ENCODE peak calls at places on chromosomes 4 and X, in ten cellular contexts. C, R, F, G, H, Y, S, K, E and X are unnamed samples.

GRCh38 chr4:144351306-144351705 is 210.8 kb upstream of the GYPA start:
- DNase-seq in C (no peak), R (no peak), F (no peak), G (no peak), H (no peak), Y (no peak), S (no peak), K (no peak), E (no peak), X (no peak)

GRCh38 chrX:109840585-109840984 is 107.5 kb upstream of the ACSL4 start:
- DNase-seq in C (no peak), R (no peak), F (peak; percentile 11), G (peak; percentile 83), H (peak; percentile 68), Y (no peak), S (peak; percentile 3), K (no peak), E (no peak), X (no peak)

GRCh38 chr4:108561086-108561485 is 59.3 kb upstream of the RPL34 start:
- DNase-seq in C (no peak), R (no peak), F (no peak), G (no peak), H (no peak), Y (no peak), S (no peak), K (no peak), E (no peak), X (no peak)

GRCh38 chrX:124030520-124030919 is 69.0 kb downstream of the STAG2 start:
- DNase-seq in C (no peak), R (no peak), F (no peak), G (no peak), H (no peak), Y (no peak), S (no peak), K (peak; percentile 11), E (peak; percentile 28), X (no peak)

GRCh38 chrX:26783512-26784225 is 567.7 kb downstream of the MAGEB5 start:
- DNase-seq in C (no peak), R (no peak), F (peak; percentile 2), G (peak; percentile 15), H (peak; percentile 24), Y (no peak), S (peak; percentile 0), K (no peak), E (peak; percentile 55), X (no peak)

GRCh38 chrX:150489359-150490015 is 78.9 kb upstream of the MTM1 start:
- DNase-seq in C (no peak), R (no peak), F (no peak), G (peak; percentile 29), H (no peak), Y (no peak), S (no peak), K (no peak), E (no peak), X (no peak)

GRCh38 chrX:70509078-70509477 is 64.4 kb downstream of the DLG3 start:
- DNase-seq in C (no peak), R (no peak), F (no peak), G (no peak), H (no peak), Y (no peak), S (no peak), K (no peak), E (no peak), X (no peak)

GRCh38 chr4:66157594-66157993 is 487.3 kb upstream of the EPHA5 start:
- DNase-seq in C (no peak), R (no peak), F (no peak), G (no peak), H (no peak), Y (no peak), S (no peak), K (no peak), E (no peak), X (no peak)

GRCh38 chr4:83180469-83180968 is 66.0 kb upstream of the PLAC8 start:
- DNase-seq in C (no peak), R (no peak), F (no peak), G (no peak), H (no peak), Y (no peak), S (no peak), K (peak; percentile 54), E (peak; percentile 83), X (no peak)

GRCh38 chrX:58044130-58044529 is 133.9 kb upstream of the ZXDA start:
- DNase-seq in C (no peak), R (no peak), F (no peak), G (no peak), H (no peak), Y (no peak), S (no peak), K (no peak), E (no peak), X (no peak)

GRCh38 chr4:71231073-71231752 is 107.6 kb upstream of the SLC4A4 start:
- DNase-seq in C (peak; percentile 81), R (no peak), F (no peak), G (peak; percentile 90), H (no peak), Y (no peak), S (no peak), K (no peak), E (no peak), X (no peak)

GRCh38 chrX:103329991-103330390 is at the start of gene TCEAL7:
- DNase-seq in C (no peak), R (no peak), F (no peak), G (no peak), H (no peak), Y (no peak), S (no peak), K (no peak), E (no peak), X (no peak)

GRCh38 chr4:8188085-8188484 is 11.0 kb upstream of the SH3TC1 start:
- DNase-seq in C (no peak), R (no peak), F (no peak), G (peak; percentile 43), H (no peak), Y (no peak), S (no peak), K (no peak), E (no peak), X (no peak)

GRCh38 chr4:24328300-24328699 is 256.1 kb downstream of the DHX15 start:
- DNase-seq in C (no peak), R (no peak), F (no peak), G (no peak), H (no peak), Y (no peak), S (no peak), K (no peak), E (no peak), X (no peak)

GRCh38 chr4:133324491-133324890 is 175.4 kb downstream of the PCDH10 start:
- DNase-seq in C (no peak), R (no peak), F (no peak), G (no peak), H (no peak), Y (no peak), S (no peak), K (no peak), E (no peak), X (no peak)

GRCh38 chr4:175536852-175537453 is 275.1 kb downstream of the GPM6A start:
- DNase-seq in C (no peak), R (no peak), F (no peak), G (peak; percentile 78), H (peak; percentile 40), Y (no peak), S (no peak), K (peak; percentile 41), E (peak; percentile 53), X (no peak)

GRCh38 chrX:130628522-130628921 is 226.7 kb downstream of the RBMX2 start:
- DNase-seq in C (no peak), R (no peak), F (no peak), G (no peak), H (no peak), Y (no peak), S (no peak), K (no peak), E (no peak), X (no peak)

GRCh38 chrX:104330966-104331365 is 76.2 kb upstream of the ESX1 start:
- DNase-seq in C (no peak), R (no peak), F (no peak), G (peak; percentile 16), H (peak; percentile 66), Y (no peak), S (no peak), K (no peak), E (no peak), X (no peak)

GRCh38 chr4:11497212-11497806 is 68.6 kb upstream of the HS3ST1 start:
- DNase-seq in C (no peak), R (no peak), F (no peak), G (no peak), H (no peak), Y (no peak), S (no peak), K (no peak), E (peak; percentile 19), X (no peak)

GRCh38 chr4:56506110-56506705 is 617 bp downstream of the ARL9 start:
- DNase-seq in C (no peak), R (no peak), F (peak; percentile 10), G (no peak), H (no peak), Y (no peak), S (no peak), K (peak; percentile 23), E (no peak), X (no peak)

GRCh38 chr4:169940460-169940859 is 85.7 kb downstream of the MFAP3L start:
- DNase-seq in C (no peak), R (no peak), F (no peak), G (no peak), H (no peak), Y (no peak), S (no peak), K (no peak), E (no peak), X (no peak)